ENCODE peak calls at places on chromosomes 7 and 10, in ten cellular contexts. One of them, this sample, is unnamed.

GRCh38 chr7:13077466-13077865 is 390.0 kb downstream of the ARL4A start:
- DNase-seq in tibial artery: no peak
- DNase-seq in lower lobe of right lung: no peak
- DNase-seq in NCI-H2081: no peak
- DNase-seq in midbrain: no peak
- DNase-seq in activated naive CD8-positive, alpha-beta T cell treated with anti-CD3 and anti-CD28 coated beads for 36 hours: no peak
- DNase-seq in SK-N-MC: no peak
- DNase-seq in NCI-H2171 treated with DMSO at 0.1 percent for 48 hours: no peak
- DNase-seq in OCI-M1: no peak
- DNase-seq in NCI-H1694 treated with DMSO at 0.1 percent for 48 hours: no peak
- DNase-seq in this sample: no peak

GRCh38 chr7:158614695-158615094 is 27.1 kb upstream of the PTPRN2 start:
- DNase-seq in tibial artery: no peak
- DNase-seq in lower lobe of right lung: no peak
- DNase-seq in NCI-H2081: no peak
- DNase-seq in midbrain: no peak
- DNase-seq in activated naive CD8-positive, alpha-beta T cell treated with anti-CD3 and anti-CD28 coated beads for 36 hours: no peak
- DNase-seq in SK-N-MC: no peak
- DNase-seq in NCI-H2171 treated with DMSO at 0.1 percent for 48 hours: no peak
- DNase-seq in OCI-M1: no peak
- DNase-seq in NCI-H1694 treated with DMSO at 0.1 percent for 48 hours: no peak
- DNase-seq in this sample: no peak

GRCh38 chr10:49831352-49832040 is 69.4 kb upstream of the OGDHL start:
- DNase-seq in tibial artery: no peak
- DNase-seq in lower lobe of right lung: no peak
- DNase-seq in NCI-H2081: no peak
- DNase-seq in midbrain: no peak
- DNase-seq in activated naive CD8-positive, alpha-beta T cell treated with anti-CD3 and anti-CD28 coated beads for 36 hours: no peak
- DNase-seq in SK-N-MC: peak; percentile 37
- DNase-seq in NCI-H2171 treated with DMSO at 0.1 percent for 48 hours: no peak
- DNase-seq in OCI-M1: no peak
- DNase-seq in NCI-H1694 treated with DMSO at 0.1 percent for 48 hours: no peak
- DNase-seq in this sample: no peak

GRCh38 chr10:122688293-122688989 is 11.2 kb downstream of the C10orf120 start:
- DNase-seq in tibial artery: no peak
- DNase-seq in lower lobe of right lung: no peak
- DNase-seq in NCI-H2081: no peak
- DNase-seq in midbrain: no peak
- DNase-seq in activated naive CD8-positive, alpha-beta T cell treated with anti-CD3 and anti-CD28 coated beads for 36 hours: no peak
- DNase-seq in SK-N-MC: no peak
- DNase-seq in NCI-H2171 treated with DMSO at 0.1 percent for 48 hours: no peak
- DNase-seq in OCI-M1: no peak
- DNase-seq in NCI-H1694 treated with DMSO at 0.1 percent for 48 hours: no peak
- DNase-seq in this sample: no peak

GRCh38 chr7:3696113-3696512 is 395.1 kb downstream of the SDK1 start:
- DNase-seq in tibial artery: no peak
- DNase-seq in lower lobe of right lung: no peak
- DNase-seq in NCI-H2081: no peak
- DNase-seq in midbrain: no peak
- DNase-seq in activated naive CD8-positive, alpha-beta T cell treated with anti-CD3 and anti-CD28 coated beads for 36 hours: no peak
- DNase-seq in SK-N-MC: no peak
- DNase-seq in NCI-H2171 treated with DMSO at 0.1 percent for 48 hours: no peak
- DNase-seq in OCI-M1: no peak
- DNase-seq in NCI-H1694 treated with DMSO at 0.1 percent for 48 hours: no peak
- DNase-seq in this sample: no peak

GRCh38 chr7:27169658-27170493 is 4.2 kb downstream of the HOXA10 start:
- DNase-seq in tibial artery: peak; percentile 77
- DNase-seq in lower lobe of right lung: peak; percentile 39
- DNase-seq in NCI-H2081: peak; percentile 84
- DNase-seq in midbrain: no peak
- DNase-seq in activated naive CD8-positive, alpha-beta T cell treated with anti-CD3 and anti-CD28 coated beads for 36 hours: no peak
- DNase-seq in SK-N-MC: no peak
- DNase-seq in NCI-H2171 treated with DMSO at 0.1 percent for 48 hours: peak; percentile 56
- DNase-seq in OCI-M1: no peak
- DNase-seq in NCI-H1694 treated with DMSO at 0.1 percent for 48 hours: peak; percentile 51
- DNase-seq in this sample: no peak

GRCh38 chr10:77877461-77878344 is 48.9 kb downstream of the DLG5 start:
- DNase-seq in tibial artery: no peak
- DNase-seq in lower lobe of right lung: no peak
- DNase-seq in NCI-H2081: peak; percentile 70
- DNase-seq in midbrain: no peak
- DNase-seq in activated naive CD8-positive, alpha-beta T cell treated with anti-CD3 and anti-CD28 coated beads for 36 hours: peak; percentile 20
- DNase-seq in SK-N-MC: no peak
- DNase-seq in NCI-H2171 treated with DMSO at 0.1 percent for 48 hours: peak; percentile 51
- DNase-seq in OCI-M1: no peak
- DNase-seq in NCI-H1694 treated with DMSO at 0.1 percent for 48 hours: no peak
- DNase-seq in this sample: no peak

GRCh38 chr10:18906636-18907035 is 142.0 kb upstream of the MALRD1 start:
- DNase-seq in tibial artery: no peak
- DNase-seq in lower lobe of right lung: no peak
- DNase-seq in NCI-H2081: no peak
- DNase-seq in midbrain: no peak
- DNase-seq in activated naive CD8-positive, alpha-beta T cell treated with anti-CD3 and anti-CD28 coated beads for 36 hours: no peak
- DNase-seq in SK-N-MC: no peak
- DNase-seq in NCI-H2171 treated with DMSO at 0.1 percent for 48 hours: no peak
- DNase-seq in OCI-M1: no peak
- DNase-seq in NCI-H1694 treated with DMSO at 0.1 percent for 48 hours: no peak
- DNase-seq in this sample: no peak

GRCh38 chr10:127920319-127921074 is 13.6 kb downstream of the PTPRE start:
- DNase-seq in tibial artery: no peak
- DNase-seq in lower lobe of right lung: no peak
- DNase-seq in NCI-H2081: no peak
- DNase-seq in midbrain: no peak
- DNase-seq in activated naive CD8-positive, alpha-beta T cell treated with anti-CD3 and anti-CD28 coated beads for 36 hours: no peak
- DNase-seq in SK-N-MC: no peak
- DNase-seq in NCI-H2171 treated with DMSO at 0.1 percent for 48 hours: no peak
- DNase-seq in OCI-M1: no peak
- DNase-seq in NCI-H1694 treated with DMSO at 0.1 percent for 48 hours: no peak
- DNase-seq in this sample: no peak

GRCh38 chr7:38561166-38561565 is 70.0 kb downstream of the AMPH start:
- DNase-seq in tibial artery: no peak
- DNase-seq in lower lobe of right lung: no peak
- DNase-seq in NCI-H2081: no peak
- DNase-seq in midbrain: no peak
- DNase-seq in activated naive CD8-positive, alpha-beta T cell treated with anti-CD3 and anti-CD28 coated beads for 36 hours: no peak
- DNase-seq in SK-N-MC: no peak
- DNase-seq in NCI-H2171 treated with DMSO at 0.1 percent for 48 hours: no peak
- DNase-seq in OCI-M1: no peak
- DNase-seq in NCI-H1694 treated with DMSO at 0.1 percent for 48 hours: no peak
- DNase-seq in this sample: peak; percentile 22

GRCh38 chr10:120805014-120805805 is 46.0 kb upstream of the WDR11 start:
- DNase-seq in tibial artery: no peak
- DNase-seq in lower lobe of right lung: no peak
- DNase-seq in NCI-H2081: no peak
- DNase-seq in midbrain: no peak
- DNase-seq in activated naive CD8-positive, alpha-beta T cell treated with anti-CD3 and anti-CD28 coated beads for 36 hours: no peak
- DNase-seq in SK-N-MC: no peak
- DNase-seq in NCI-H2171 treated with DMSO at 0.1 percent for 48 hours: no peak
- DNase-seq in OCI-M1: no peak
- DNase-seq in NCI-H1694 treated with DMSO at 0.1 percent for 48 hours: no peak
- DNase-seq in this sample: no peak

GRCh38 chr7:897771-898376 is 21.5 kb downstream of the GET4 start:
- DNase-seq in tibial artery: no peak
- DNase-seq in lower lobe of right lung: no peak
- DNase-seq in NCI-H2081: peak; percentile 12
- DNase-seq in midbrain: no peak
- DNase-seq in activated naive CD8-positive, alpha-beta T cell treated with anti-CD3 and anti-CD28 coated beads for 36 hours: no peak
- DNase-seq in SK-N-MC: no peak
- DNase-seq in NCI-H2171 treated with DMSO at 0.1 percent for 48 hours: no peak
- DNase-seq in OCI-M1: no peak
- DNase-seq in NCI-H1694 treated with DMSO at 0.1 percent for 48 hours: no peak
- DNase-seq in this sample: peak; percentile 58

GRCh38 chr7:110604885-110605284 is 486.0 kb upstream of the LRRN3 start:
- DNase-seq in tibial artery: no peak
- DNase-seq in lower lobe of right lung: no peak
- DNase-seq in NCI-H2081: no peak
- DNase-seq in midbrain: no peak
- DNase-seq in activated naive CD8-positive, alpha-beta T cell treated with anti-CD3 and anti-CD28 coated beads for 36 hours: no peak
- DNase-seq in SK-N-MC: no peak
- DNase-seq in NCI-H2171 treated with DMSO at 0.1 percent for 48 hours: peak; percentile 71
- DNase-seq in OCI-M1: no peak
- DNase-seq in NCI-H1694 treated with DMSO at 0.1 percent for 48 hours: peak; percentile 27
- DNase-seq in this sample: no peak

GRCh38 chr10:71218046-71218832 is 5.9 kb downstream of the UNC5B start:
- DNase-seq in tibial artery: peak; percentile 59
- DNase-seq in lower lobe of right lung: no peak
- DNase-seq in NCI-H2081: no peak
- DNase-seq in midbrain: no peak
- DNase-seq in activated naive CD8-positive, alpha-beta T cell treated with anti-CD3 and anti-CD28 coated beads for 36 hours: no peak
- DNase-seq in SK-N-MC: no peak
- DNase-seq in NCI-H2171 treated with DMSO at 0.1 percent for 48 hours: no peak
- DNase-seq in OCI-M1: no peak
- DNase-seq in NCI-H1694 treated with DMSO at 0.1 percent for 48 hours: no peak
- DNase-seq in this sample: peak; percentile 41

GRCh38 chr10:109998513-109998912 is 9.3 kb upstream of the ADD3 start:
- DNase-seq in tibial artery: no peak
- DNase-seq in lower lobe of right lung: no peak
- DNase-seq in NCI-H2081: no peak
- DNase-seq in midbrain: no peak
- DNase-seq in activated naive CD8-positive, alpha-beta T cell treated with anti-CD3 and anti-CD28 coated beads for 36 hours: no peak
- DNase-seq in SK-N-MC: no peak
- DNase-seq in NCI-H2171 treated with DMSO at 0.1 percent for 48 hours: no peak
- DNase-seq in OCI-M1: no peak
- DNase-seq in NCI-H1694 treated with DMSO at 0.1 percent for 48 hours: no peak
- DNase-seq in this sample: no peak

GRCh38 chr10:46553238-46554049 is 3.0 kb downstream of the GPRIN2 start:
- DNase-seq in tibial artery: peak; percentile 61
- DNase-seq in lower lobe of right lung: peak; percentile 43
- DNase-seq in NCI-H2081: no peak
- DNase-seq in midbrain: no peak
- DNase-seq in activated naive CD8-positive, alpha-beta T cell treated with anti-CD3 and anti-CD28 coated beads for 36 hours: no peak
- DNase-seq in SK-N-MC: no peak
- DNase-seq in NCI-H2171 treated with DMSO at 0.1 percent for 48 hours: no peak
- DNase-seq in OCI-M1: no peak
- DNase-seq in NCI-H1694 treated with DMSO at 0.1 percent for 48 hours: no peak
- DNase-seq in this sample: no peak

GRCh38 chr10:2014541-2014940 is 277.2 kb upstream of the ADARB2 start:
- DNase-seq in tibial artery: no peak
- DNase-seq in lower lobe of right lung: no peak
- DNase-seq in NCI-H2081: no peak
- DNase-seq in midbrain: no peak
- DNase-seq in activated naive CD8-positive, alpha-beta T cell treated with anti-CD3 and anti-CD28 coated beads for 36 hours: no peak
- DNase-seq in SK-N-MC: no peak
- DNase-seq in NCI-H2171 treated with DMSO at 0.1 percent for 48 hours: no peak
- DNase-seq in OCI-M1: no peak
- DNase-seq in NCI-H1694 treated with DMSO at 0.1 percent for 48 hours: no peak
- DNase-seq in this sample: no peak

This sample was measured in G401.